ENCODE peak calls at places on chromosomes 5 and 9, in nine cellular contexts. E is heart left ventricle, L is stomach, O is uterus, C is IMR-90, A is breast epithelium, Z is spleen, K is tibial nerve, T is right lobe of liver. Q is an unnamed sample.

GRCh38 chr5:172833691-172834569 is at the start of gene ERGIC1:
- DNase-seq in E (peak), L (peak), O (peak), C (peak), A (peak), Z (peak), K (peak), T (peak), Q (peak)

GRCh38 chr9:6944896-6945295 is 187.1 kb downstream of the KDM4C start:
- DNase-seq in E (no peak), L (no peak), O (no peak), C (peak), A (no peak), Z (no peak), K (no peak), T (no peak), Q (no peak)

GRCh38 chr9:128117613-128118471 is 9.7 kb downstream of the PTGES2 start:
- DNase-seq in E (peak), L (peak), O (peak), C (peak), A (peak), Z (peak), K (peak), T (peak), Q (peak)

GRCh38 chr9:88814521-88815101 is 176.7 kb upstream of the S1PR3 start:
- DNase-seq in E (peak), L (no peak), O (no peak), C (peak), A (no peak), Z (no peak), K (no peak), T (no peak), Q (no peak)

GRCh38 chr9:136107953-136108647 is 10.6 kb downstream of the TMEM250 start:
- DNase-seq in E (no peak), L (no peak), O (peak), C (no peak), A (no peak), Z (peak), K (no peak), T (no peak), Q (peak)

GRCh38 chr9:101512116-101512515 is 21.5 kb upstream of the RNF20 start:
- DNase-seq in E (no peak), L (no peak), O (no peak), C (no peak), A (no peak), Z (no peak), K (no peak), T (no peak), Q (no peak)

GRCh38 chr5:138274189-138274853 is at the start of gene GFRA3:
- DNase-seq in E (peak), L (no peak), O (no peak), C (no peak), A (no peak), Z (no peak), K (no peak), T (no peak), Q (no peak)

GRCh38 chr9:16505159-16505558 is 365.3 kb downstream of the BNC2 start:
- DNase-seq in E (no peak), L (peak), O (no peak), C (peak), A (no peak), Z (no peak), K (no peak), T (no peak), Q (no peak)

GRCh38 chr5:145943674-145944121 is 7.3 kb downstream of the SH3RF2 start:
- DNase-seq in E (no peak), L (peak), O (no peak), C (peak), A (no peak), Z (no peak), K (no peak), T (peak), Q (no peak)

GRCh38 chr5:111071413-111071812 is at the start of gene TSLP:
- DNase-seq in E (no peak), L (no peak), O (no peak), C (no peak), A (no peak), Z (no peak), K (no peak), T (no peak), Q (no peak)

GRCh38 chr5:152066760-152067159 is 142.1 kb upstream of the GLRA1 start:
- DNase-seq in E (no peak), L (no peak), O (no peak), C (no peak), A (no peak), Z (no peak), K (no peak), T (no peak), Q (no peak)

GRCh38 chr9:107462691-107463090 is 26.9 kb downstream of the KLF4 start:
- DNase-seq in E (no peak), L (no peak), O (no peak), C (no peak), A (no peak), Z (no peak), K (no peak), T (no peak), Q (no peak)

GRCh38 chr9:35556781-35557180 is 48.3 kb upstream of the TESK1 start:
- DNase-seq in E (no peak), L (no peak), O (no peak), C (no peak), A (no peak), Z (no peak), K (no peak), T (no peak), Q (no peak)

GRCh38 chr5:95822038-95822407 is 503 bp downstream of the GLRX start:
- DNase-seq in E (peak), L (peak), O (peak), C (peak), A (no peak), Z (peak), K (no peak), T (peak), Q (peak)

DNA sequence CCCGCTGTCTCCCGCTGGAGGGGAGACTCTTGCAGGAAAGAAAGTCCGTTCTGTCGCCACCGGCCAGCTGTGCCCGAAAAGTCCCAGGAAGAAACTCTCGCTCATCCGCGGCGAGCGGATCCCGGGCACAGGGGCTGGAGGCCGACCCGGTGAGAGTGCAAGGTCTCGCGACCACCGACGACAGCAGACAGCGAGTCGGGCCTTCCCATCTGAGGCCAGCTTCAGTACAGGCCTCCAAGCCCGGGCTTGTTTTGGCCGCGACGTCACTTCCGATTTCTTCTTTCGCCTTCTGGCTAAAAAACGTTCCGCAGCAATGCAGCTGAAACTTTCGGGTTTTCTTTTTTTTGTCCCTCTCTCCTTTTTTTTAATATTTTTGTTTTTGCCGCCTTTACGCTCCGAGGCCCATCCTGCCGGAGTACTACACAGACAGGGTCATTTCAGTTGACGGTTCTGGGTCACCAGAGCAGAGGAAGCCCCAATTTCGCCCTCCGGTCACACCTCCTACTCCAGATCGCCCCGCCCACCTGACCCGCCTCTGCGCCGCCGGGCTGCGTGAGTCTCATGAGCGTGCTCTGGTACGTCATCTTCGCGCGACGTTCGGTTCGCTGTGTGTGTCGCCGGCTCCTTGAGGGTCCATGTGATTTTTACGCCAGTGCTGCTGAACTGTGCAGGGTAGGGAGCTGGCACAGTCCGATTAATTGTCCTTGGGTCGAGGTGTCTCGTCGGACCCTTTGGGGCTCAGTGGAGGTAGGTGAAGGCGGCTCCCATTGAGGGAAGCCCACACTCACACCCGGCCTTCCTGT is at the start of the genes ANKRA2 and UTP15:
- DNase-seq in E (peak), L (peak), O (peak), C (peak), A (peak), Z (peak), K (peak), T (peak), Q (peak)
- H3K27ac ChIP-seq in E (peak), L (peak), O (peak), C (peak), A (peak), Z (peak), K (peak), T (peak), Q (peak)

GRCh38 chr5:60699549-60700346 is at the start of gene DEPDC1B:
- DNase-seq in E (peak), L (peak), O (peak), C (peak), A (peak), Z (peak), K (peak), T (peak), Q (peak)
- TF ChIP-seq POLR2A in E (no peak), L (no peak), O (peak), C (peak), A (no peak), Z (no peak), K (peak), T (peak), Q (peak)

DNA sequence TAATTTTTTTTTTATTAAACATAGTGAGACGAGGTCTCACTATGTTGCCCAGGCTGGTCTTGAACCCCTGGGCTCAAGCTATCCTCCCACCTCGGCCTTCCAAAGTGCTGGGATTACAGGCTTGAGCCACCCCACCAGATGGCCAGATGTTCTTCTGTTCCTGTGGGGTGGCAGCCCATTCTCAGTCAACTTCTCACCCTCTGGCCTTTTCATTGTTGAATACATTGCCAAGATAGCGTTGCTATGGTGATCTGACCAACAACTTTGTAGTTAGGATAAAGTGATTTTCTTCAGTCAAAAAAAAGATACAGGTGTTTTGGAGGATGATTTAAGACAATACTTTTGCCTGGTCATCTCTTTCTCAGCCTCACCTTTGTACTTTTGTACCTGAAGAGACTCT is 109.1 kb downstream of the EGFLAM start:
- DNase-seq in E (no peak), L (no peak), O (no peak), C (no peak), A (no peak), Z (no peak), K (no peak), T (no peak), Q (no peak)
- H3K27ac ChIP-seq in E (no peak), L (no peak), O (no peak), C (no peak), A (no peak), Z (no peak), K (no peak), T (no peak), Q (no peak)

GRCh38 chr5:1800470-1801060 is 642 bp upstream of the NDUFS6 start:
- DNase-seq in E (no peak), L (no peak), O (no peak), C (no peak), A (no peak), Z (no peak), K (no peak), T (no peak), Q (no peak)

GRCh38 chr5:1803192-1803591 is 2.0 kb downstream of the NDUFS6 start:
- DNase-seq in E (no peak), L (no peak), O (no peak), C (no peak), A (no peak), Z (no peak), K (no peak), T (no peak), Q (no peak)

GRCh38 chr5:1799602-1800469 is at the start of gene MRPL36:
- DNase-seq in E (peak), L (peak), O (peak), C (peak), A (peak), Z (peak), K (peak), T (peak), Q (peak)

GRCh38 chr5:1801954-1802295 is 718 bp downstream of the NDUFS6 start:
- DNase-seq in E (no peak), L (no peak), O (no peak), C (no peak), A (no peak), Z (peak), K (no peak), T (no peak), Q (no peak)

DNA sequence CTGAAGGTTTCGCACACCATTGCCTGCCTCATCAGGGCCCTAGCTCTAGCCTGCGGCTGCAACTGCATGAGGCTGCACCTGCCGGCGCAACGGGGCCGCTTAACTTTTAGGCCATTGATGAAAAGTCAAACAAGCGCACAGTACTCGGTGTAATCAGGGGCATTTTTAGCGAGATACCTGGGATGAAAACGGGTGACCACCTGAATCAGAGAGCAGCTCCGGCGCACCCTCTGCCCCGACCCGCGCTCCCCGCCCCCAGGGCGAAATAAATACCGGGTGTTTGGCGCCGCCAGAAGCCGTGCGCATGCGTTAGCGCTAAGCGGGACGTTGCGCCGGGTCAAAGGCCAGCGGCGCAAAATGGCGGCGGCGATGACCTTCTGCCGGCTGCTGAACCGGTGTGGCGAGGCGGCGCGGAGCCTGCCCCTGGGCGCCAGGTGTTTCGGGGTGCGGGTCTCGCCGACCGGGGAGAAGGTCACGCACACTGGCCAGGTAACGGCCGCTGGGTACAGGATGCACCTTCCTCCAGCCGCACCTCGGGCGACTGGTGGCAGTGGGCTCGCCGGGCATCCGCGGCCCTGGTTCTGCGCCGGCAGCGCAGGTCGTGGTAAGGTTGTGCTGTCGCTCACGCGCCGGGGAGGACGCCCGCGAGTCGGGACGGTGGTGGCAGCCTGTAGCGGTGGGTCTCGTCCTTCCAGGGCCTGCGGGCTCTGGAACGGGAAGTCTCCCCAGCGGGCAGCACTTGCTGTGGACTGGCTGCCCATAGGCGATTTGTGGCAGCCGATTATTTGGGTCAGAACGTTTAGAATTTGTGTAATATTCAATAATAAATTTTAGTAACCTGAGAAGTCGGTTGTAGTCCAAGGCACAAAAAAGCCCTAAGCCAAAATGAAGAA is at the start of gene NDUFS6:
- DNase-seq in E (peak), L (peak), O (peak), C (peak), A (no peak), Z (peak), K (peak), T (peak), Q (peak)
- TF ChIP-seq POLR2A in E (peak), L (no peak), O (peak), C (no peak), A (no peak), Z (peak), K (peak), T (no peak), Q (peak)